ENCODE peak calls at places on chromosomes 13 and 19, in eight cellular contexts. R is left colon; O is LNCaP clone FGC; H is B cell; T is cardiac muscle cell; N is activated naive CD4-positive, alpha-beta T cell treated with Interleukin-2 at 50 U/mL for 16 hours; K is HCEC 1CT; X is T-helper 2 cell. I is an unnamed sample.

GRCh38 chr13:27054760-27055159 is 116.9 kb downstream of the USP12 start:
- DNase-seq in N (no peak), K (no peak), X (no peak), R (no peak), O (no peak), T (no peak), H (no peak), I (no peak)

GRCh38 chr13:102983496-102983895 is 82.7 kb downstream of the SLC10A2 start:
- DNase-seq in T (no peak), N (no peak), X (no peak), H (no peak), K (no peak), R (no peak), O (no peak), I (no peak)

GRCh38 chr19:34503546-34504272 is 22.2 kb downstream of the WTIP start:
- DNase-seq in N (no peak), R (no peak), H (peak; percentile 17), K (no peak), O (no peak), X (no peak), T (no peak), I (peak; percentile 60)

GRCh38 chr19:39154626-39155100 is 29.1 kb downstream of the PAK4 start:
- DNase-seq in T (no peak), X (no peak), K (no peak), R (peak; percentile 70), N (no peak), O (peak; percentile 90), H (no peak), I (no peak)

GRCh38 chr19:12858041-12858928 is 20.0 kb downstream of the MAST1 start:
- DNase-seq in N (no peak), H (no peak), K (no peak), T (no peak), R (no peak), O (no peak), X (no peak), I (no peak)

GRCh38 chr19:41569481-41570150 is 6.3 kb upstream of the CEACAM21 start:
- DNase-seq in X (no peak), O (no peak), T (no peak), R (no peak), H (no peak), K (no peak), N (no peak), I (no peak)

GRCh38 chr13:82847595-82847994 is 1034.7 kb downstream of the SLITRK1 start:
- DNase-seq in T (no peak), X (no peak), H (no peak), K (no peak), N (no peak), R (no peak), O (peak; percentile 52), I (no peak)

GRCh38 chr19:14375055-14375581 is 6.1 kb upstream of the ADGRE5 start:
- DNase-seq in H (peak; percentile 78), R (peak; percentile 49), X (peak; percentile 75), K (no peak), O (no peak), T (no peak), N (peak; percentile 61), I (no peak)

GRCh38 chr19:45419396-45419795 is 4.3 kb downstream of the ERCC1 start:
- DNase-seq in R (peak; percentile 41), T (no peak), X (no peak), N (no peak), O (no peak), K (no peak), H (peak; percentile 87), I (no peak)

GRCh38 chr19:17680235-17680722 is 7.9 kb downstream of the UNC13A start:
- DNase-seq in H (peak; percentile 80), T (peak; percentile 82), N (peak; percentile 47), R (peak; percentile 36), K (peak; percentile 78), X (no peak), O (no peak), I (peak; percentile 59)

GRCh38 chr19:28554321-28555091 is 658.4 kb downstream of the UQCRFS1 start:
- DNase-seq in K (no peak), N (no peak), T (no peak), X (no peak), R (no peak), O (no peak), H (no peak), I (no peak)

GRCh38 chr13:21511841-21512240 is 52.7 kb upstream of the ZDHHC20 start:
- DNase-seq in T (no peak), K (no peak), O (no peak), X (no peak), N (no peak), R (no peak), H (no peak), I (no peak)

GRCh38 chr13:49238621-49239020 is 9.1 kb upstream of the CDADC1 start:
- DNase-seq in O (no peak), X (no peak), T (no peak), R (no peak), K (no peak), H (no peak), N (no peak), I (no peak)

GRCh38 chr13:52136763-52137162 is 7.9 kb upstream of the NEK5 start:
- DNase-seq in X (no peak), O (no peak), N (no peak), H (no peak), R (no peak), K (no peak), T (no peak), I (no peak)

GRCh38 chr13:91647361-91647970 is 249.0 kb downstream of the GPC5 start:
- DNase-seq in R (peak; percentile 9), H (no peak), O (no peak), X (no peak), K (no peak), N (no peak), T (no peak), I (no peak)

GRCh38 chr13:36919833-36920611 is at the start of gene SMAD9:
- DNase-seq in H (peak; percentile 47), T (peak; percentile 92), K (peak; percentile 60), N (no peak), O (no peak), R (peak; percentile 85), X (no peak), I (peak; percentile 65)

GRCh38 chr13:59447031-59447430 is 716.7 kb downstream of the DIAPH3 start:
- DNase-seq in T (no peak), N (no peak), X (no peak), H (no peak), R (no peak), K (no peak), O (no peak), I (no peak)

GRCh38 chr13:42275098-42275471 is 3.1 kb downstream of the AKAP11 start:
- DNase-seq in N (no peak), K (no peak), H (peak; percentile 34), X (no peak), R (no peak), T (no peak), O (no peak), I (no peak)

GRCh38 chr19:30824809-30825208 is 452.6 kb downstream of the ZNF536 start:
- DNase-seq in R (no peak), O (no peak), X (no peak), H (no peak), K (no peak), T (no peak), N (no peak), I (no peak)

GRCh38 chr13:88726075-88726474 is 1054.9 kb downstream of the SLITRK5 start:
- DNase-seq in X (no peak), T (no peak), K (no peak), R (no peak), O (no peak), N (no peak), H (no peak), I (no peak)

GRCh38 chr13:26721251-26721939 is 39.2 kb downstream of the GPR12 start:
- DNase-seq in T (no peak), N (peak; percentile 11), H (peak; percentile 31), R (peak; percentile 20), K (no peak), X (no peak), O (no peak), I (no peak)

GRCh38 chr19:10763828-10764339 is 46.0 kb downstream of the DNM2 start:
- DNase-seq in X (no peak), N (no peak), K (no peak), O (no peak), T (no peak), R (peak; percentile 39), H (no peak), I (no peak)

GRCh38 chr19:58009666-58010301 is 7.2 kb upstream of the ZNF606 start:
- DNase-seq in K (no peak), H (peak; percentile 88), O (no peak), X (peak; percentile 28), T (peak; percentile 95), N (peak; percentile 21), R (peak; percentile 70), I (peak; percentile 75)

GRCh38 chr19:35995655-35995993 is 636 bp downstream of the SDHAF1 start:
- DNase-seq in T (peak; percentile 65), R (peak; percentile 62), K (peak; percentile 6), X (no peak), H (no peak), N (peak; percentile 36), O (no peak), I (peak; percentile 64)

GRCh38 chr19:12834418-12834943 is at the start of gene RTBDN:
- DNase-seq in R (no peak), T (no peak), X (no peak), N (no peak), H (no peak), O (no peak), K (no peak), I (no peak)

GRCh38 chr13:43905435-43906031 is 25.8 kb downstream of the LACC1 start:
- DNase-seq in O (peak; percentile 32), N (peak; percentile 6), X (no peak), R (no peak), K (peak; percentile 68), H (peak; percentile 52), T (peak; percentile 75), I (no peak)

GRCh38 chr13:67100723-67101122 is 129.4 kb downstream of the PCDH9 start:
- DNase-seq in T (no peak), X (no peak), R (no peak), O (no peak), K (peak; percentile 7), H (no peak), N (no peak), I (no peak)

GRCh38 chr19:42488783-42489521 is 39.3 kb downstream of the CEACAM1 start:
- DNase-seq in T (no peak), O (peak; percentile 3), R (no peak), H (no peak), X (no peak), N (no peak), K (no peak), I (no peak)

I was measured in left lobe of liver.